ENCODE peak calls at places on chromosomes 5 and 9, in nine cellular contexts. A is brain microvascular endothelial cell; H is BJ; Z is H54; P is central memory CD4-positive, alpha-beta T cell; D is NCI-H2029 treated with DMSO at 0.1 percent for 48 hours; W is T-helper 2 cell; Y is sciatic nerve; K is cardiac fibroblast. U is an unnamed sample.
A peak's percentile ranks its signal among the peaks of the same experiment; 100 is the strongest.

GRCh38 chr9:120730661-120731514 is 16.6 kb upstream of the MEGF9 start:
- DNase-seq in Y (no peak), P (no peak), K (peak; percentile 89), A (peak; percentile 87), D (peak; percentile 62), W (no peak), H (peak; percentile 53), Z (peak; percentile 98), U (no peak)

GRCh38 chr5:5343581-5343980 is 78.9 kb upstream of the ICE1 start:
- DNase-seq in Z (no peak), K (no peak), D (no peak), A (no peak), P (no peak), H (no peak), Y (no peak), W (no peak), U (no peak)

GRCh38 chr5:58671155-58671554 is 88.3 kb downstream of the RAB3C start:
- DNase-seq in A (no peak), W (no peak), D (no peak), K (no peak), H (no peak), Y (no peak), Z (no peak), P (no peak), U (no peak)

GRCh38 chr5:135371738-135372232 is 27.2 kb downstream of the MACROH2A1 start:
- DNase-seq in Z (no peak), K (peak; percentile 47), H (peak; percentile 56), Y (no peak), P (no peak), D (no peak), W (no peak), A (no peak), U (no peak)

GRCh38 chr9:19998153-19998552 is 209.3 kb upstream of the SLC24A2 start:
- DNase-seq in P (no peak), H (no peak), Z (no peak), K (peak; percentile 74), W (no peak), D (no peak), Y (no peak), A (peak; percentile 64), U (no peak)

GRCh38 chr9:110291921-110292575 is 35.7 kb upstream of the TXN start:
- DNase-seq in Z (no peak), H (no peak), W (no peak), K (no peak), Y (no peak), A (no peak), P (no peak), D (no peak), U (no peak)

GRCh38 chr5:1512541-1513291 is 11.0 kb downstream of the LPCAT1 start:
- DNase-seq in A (no peak), K (no peak), H (no peak), Y (peak; percentile 43), P (no peak), W (peak; percentile 3), Z (no peak), D (no peak), U (no peak)

GRCh38 chr5:36741138-36741537 is 134.7 kb downstream of the SLC1A3 start:
- DNase-seq in Y (no peak), Z (no peak), H (no peak), W (no peak), P (no peak), D (no peak), K (peak; percentile 38), A (no peak), U (no peak)

GRCh38 chr5:170393235-170393634 is 4.1 kb upstream of the KCNMB1 start:
- DNase-seq in P (no peak), Y (no peak), H (no peak), Z (no peak), K (no peak), D (no peak), W (no peak), A (peak; percentile 5), U (no peak)

GRCh38 chr9:132546148-132547051 is 36.0 kb upstream of the BARHL1 start:
- DNase-seq in K (peak; percentile 4), P (no peak), Z (no peak), A (peak; percentile 11), Y (no peak), D (peak; percentile 13), W (no peak), H (no peak), U (peak; percentile 90)

U was measured in NCI-H2227 treated with DMSO at 0.1 percent for 48 hours.